ENCODE peak calls at places on chromosomes 3 and 15, in eight cellular contexts. One of them, this sample, is unnamed.

GRCh38 chr15:70539912-70540520 is 223.3 kb downstream of the UACA start:
- DNase-seq in fibroblast of pulmonary artery: no peak
- DNase-seq in fibroblast of mammary gland: no peak
- DNase-seq in stomach: no peak
- DNase-seq in progenitor cell of endocrine pancreas: no peak
- DNase-seq in breast epithelium: no peak
- DNase-seq in cardiac muscle cell: no peak
- DNase-seq in AG10803: no peak
- DNase-seq in this sample: no peak

GRCh38 chr3:120601554-120601953 is 5.4 kb downstream of the NDUFB4 start:
- DNase-seq in fibroblast of pulmonary artery: no peak
- DNase-seq in fibroblast of mammary gland: no peak
- DNase-seq in stomach: no peak
- DNase-seq in progenitor cell of endocrine pancreas: no peak
- DNase-seq in breast epithelium: no peak
- DNase-seq in cardiac muscle cell: no peak
- DNase-seq in AG10803: no peak
- DNase-seq in this sample: peak

GRCh38 chr15:74773731-74774252 is 8.1 kb upstream of the CSK start:
- DNase-seq in fibroblast of pulmonary artery: no peak
- DNase-seq in fibroblast of mammary gland: no peak
- DNase-seq in stomach: no peak
- DNase-seq in progenitor cell of endocrine pancreas: no peak
- DNase-seq in breast epithelium: no peak
- DNase-seq in cardiac muscle cell: peak
- DNase-seq in AG10803: no peak
- DNase-seq in this sample: peak

GRCh38 chr15:62979252-62979651 is 63.3 kb upstream of the TPM1 start:
- DNase-seq in fibroblast of pulmonary artery: peak
- DNase-seq in fibroblast of mammary gland: no peak
- DNase-seq in stomach: no peak
- DNase-seq in progenitor cell of endocrine pancreas: no peak
- DNase-seq in breast epithelium: no peak
- DNase-seq in cardiac muscle cell: no peak
- DNase-seq in AG10803: no peak
- DNase-seq in this sample: no peak

GRCh38 chr15:32993285-32993684 is 201.2 kb downstream of the FMN1 start:
- DNase-seq in fibroblast of pulmonary artery: peak
- DNase-seq in fibroblast of mammary gland: peak
- DNase-seq in stomach: no peak
- DNase-seq in progenitor cell of endocrine pancreas: no peak
- DNase-seq in breast epithelium: no peak
- DNase-seq in cardiac muscle cell: peak
- DNase-seq in AG10803: peak
- DNase-seq in this sample: no peak

GRCh38 chr3:71097557-71097956 is 486.0 kb downstream of the FOXP1 start:
- DNase-seq in fibroblast of pulmonary artery: no peak
- DNase-seq in fibroblast of mammary gland: no peak
- DNase-seq in stomach: no peak
- DNase-seq in progenitor cell of endocrine pancreas: no peak
- DNase-seq in breast epithelium: no peak
- DNase-seq in cardiac muscle cell: no peak
- DNase-seq in AG10803: no peak
- DNase-seq in this sample: no peak

GRCh38 chr15:90913398-90913944 is 10.4 kb downstream of the MAN2A2 start:
- DNase-seq in fibroblast of pulmonary artery: no peak
- DNase-seq in fibroblast of mammary gland: no peak
- DNase-seq in stomach: no peak
- DNase-seq in progenitor cell of endocrine pancreas: no peak
- DNase-seq in breast epithelium: no peak
- DNase-seq in cardiac muscle cell: no peak
- DNase-seq in AG10803: no peak
- DNase-seq in this sample: peak

GRCh38 chr3:50617096-50617791 is at the start of gene MAPKAPK3:
- DNase-seq in fibroblast of pulmonary artery: no peak
- DNase-seq in fibroblast of mammary gland: no peak
- DNase-seq in stomach: peak
- DNase-seq in progenitor cell of endocrine pancreas: no peak
- DNase-seq in breast epithelium: no peak
- DNase-seq in cardiac muscle cell: peak
- DNase-seq in AG10803: no peak
- DNase-seq in this sample: peak

GRCh38 chr3:65927576-65927975 is 111.1 kb downstream of the MAGI1 start:
- DNase-seq in fibroblast of pulmonary artery: no peak
- DNase-seq in fibroblast of mammary gland: peak
- DNase-seq in stomach: peak
- DNase-seq in progenitor cell of endocrine pancreas: no peak
- DNase-seq in breast epithelium: peak
- DNase-seq in cardiac muscle cell: no peak
- DNase-seq in AG10803: peak
- DNase-seq in this sample: no peak

GRCh38 chr15:62444104-62445027 is 279.3 kb upstream of the C2CD4B start:
- DNase-seq in fibroblast of pulmonary artery: peak
- DNase-seq in fibroblast of mammary gland: peak
- DNase-seq in stomach: no peak
- DNase-seq in progenitor cell of endocrine pancreas: no peak
- DNase-seq in breast epithelium: no peak
- DNase-seq in cardiac muscle cell: peak
- DNase-seq in AG10803: peak
- DNase-seq in this sample: peak

GRCh38 chr3:10399634-10400033 is 78.7 kb upstream of the SEC13 start:
- DNase-seq in fibroblast of pulmonary artery: no peak
- DNase-seq in fibroblast of mammary gland: no peak
- DNase-seq in stomach: no peak
- DNase-seq in progenitor cell of endocrine pancreas: no peak
- DNase-seq in breast epithelium: no peak
- DNase-seq in cardiac muscle cell: no peak
- DNase-seq in AG10803: no peak
- DNase-seq in this sample: no peak

GRCh38 chr3:10400749-10401495 is 80.0 kb upstream of the SEC13 start:
- DNase-seq in fibroblast of pulmonary artery: no peak
- DNase-seq in fibroblast of mammary gland: no peak
- DNase-seq in stomach: no peak
- DNase-seq in progenitor cell of endocrine pancreas: no peak
- DNase-seq in breast epithelium: no peak
- DNase-seq in cardiac muscle cell: no peak
- DNase-seq in AG10803: no peak
- DNase-seq in this sample: peak

GRCh38 chr3:10401990-10402761 is 81.3 kb upstream of the SEC13 start:
- DNase-seq in fibroblast of pulmonary artery: no peak
- DNase-seq in fibroblast of mammary gland: no peak
- DNase-seq in stomach: no peak
- DNase-seq in progenitor cell of endocrine pancreas: no peak
- DNase-seq in breast epithelium: no peak
- DNase-seq in cardiac muscle cell: no peak
- DNase-seq in AG10803: no peak
- DNase-seq in this sample: peak

GRCh38 chr3:10398341-10398740 is 77.4 kb upstream of the SEC13 start:
- DNase-seq in fibroblast of pulmonary artery: no peak
- DNase-seq in fibroblast of mammary gland: no peak
- DNase-seq in stomach: no peak
- DNase-seq in progenitor cell of endocrine pancreas: no peak
- DNase-seq in breast epithelium: no peak
- DNase-seq in cardiac muscle cell: no peak
- DNase-seq in AG10803: no peak
- DNase-seq in this sample: peak

DNA sequence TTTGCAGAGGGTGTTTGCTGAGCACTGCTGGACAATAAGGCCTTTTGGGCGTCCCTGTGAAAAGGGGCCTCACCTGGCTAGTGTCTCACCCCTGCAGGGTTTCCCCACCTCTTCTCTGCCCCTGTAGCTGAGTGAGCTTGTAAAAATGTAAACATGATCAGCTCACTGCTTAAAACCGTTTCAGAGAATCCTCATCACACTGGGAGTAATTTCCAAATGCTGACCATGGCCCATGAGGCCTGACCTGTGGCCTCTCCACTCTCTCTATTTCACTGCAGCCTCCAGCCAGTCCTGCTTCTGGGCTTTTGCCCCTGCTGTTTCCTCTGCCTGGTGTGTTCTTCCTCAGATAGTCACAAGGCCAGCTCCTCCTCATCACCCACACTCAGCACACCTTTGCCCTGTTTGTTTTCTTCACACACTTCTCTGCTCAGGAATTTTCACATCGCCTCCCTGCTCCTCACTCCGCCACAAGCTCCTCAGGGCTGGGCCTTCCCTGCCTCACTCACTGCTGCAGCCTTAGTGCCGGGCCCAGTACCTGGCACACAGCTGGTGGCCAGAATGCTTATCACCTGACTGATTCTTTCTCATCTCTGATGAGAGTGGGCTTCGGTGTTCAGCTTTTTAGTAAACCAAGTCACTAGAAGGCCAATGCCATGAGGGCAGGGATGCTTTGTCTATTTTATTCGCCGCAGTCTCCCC is 79.3 kb upstream of the SEC13 start:
- DNase-seq in fibroblast of pulmonary artery: no peak
- DNase-seq in fibroblast of mammary gland: no peak
- DNase-seq in stomach: no peak
- DNase-seq in progenitor cell of endocrine pancreas: no peak
- DNase-seq in breast epithelium: no peak
- DNase-seq in cardiac muscle cell: no peak
- DNase-seq in AG10803: no peak
- DNase-seq in this sample: peak
- TF ChIP-seq CTCF in fibroblast of pulmonary artery: no peak
- TF ChIP-seq CTCF in fibroblast of mammary gland: no peak
- TF ChIP-seq CTCF in stomach: no peak
- TF ChIP-seq CTCF in progenitor cell of endocrine pancreas: peak
- TF ChIP-seq CTCF in breast epithelium: no peak
- TF ChIP-seq CTCF in cardiac muscle cell: no peak
- TF ChIP-seq CTCF in AG10803: no peak
- TF ChIP-seq CTCF in this sample: no peak

GRCh38 chr3:133757701-133758319 is 11.6 kb downstream of the TF start:
- DNase-seq in fibroblast of pulmonary artery: no peak
- DNase-seq in fibroblast of mammary gland: no peak
- DNase-seq in stomach: no peak
- DNase-seq in progenitor cell of endocrine pancreas: no peak
- DNase-seq in breast epithelium: no peak
- DNase-seq in cardiac muscle cell: no peak
- DNase-seq in AG10803: no peak
- DNase-seq in this sample: no peak

GRCh38 chr3:133759740-133760069 is 13.5 kb downstream of the TF start:
- DNase-seq in fibroblast of pulmonary artery: no peak
- DNase-seq in fibroblast of mammary gland: no peak
- DNase-seq in stomach: no peak
- DNase-seq in progenitor cell of endocrine pancreas: no peak
- DNase-seq in breast epithelium: no peak
- DNase-seq in cardiac muscle cell: no peak
- DNase-seq in AG10803: no peak
- DNase-seq in this sample: no peak

GRCh38 chr3:133760916-133761315 is 14.7 kb downstream of the TF start:
- DNase-seq in fibroblast of pulmonary artery: no peak
- DNase-seq in fibroblast of mammary gland: no peak
- DNase-seq in stomach: no peak
- DNase-seq in progenitor cell of endocrine pancreas: no peak
- DNase-seq in breast epithelium: no peak
- DNase-seq in cardiac muscle cell: no peak
- DNase-seq in AG10803: no peak
- DNase-seq in this sample: no peak

GRCh38 chr3:133756716-133757694 is 10.8 kb downstream of the TF start:
- DNase-seq in fibroblast of pulmonary artery: no peak
- DNase-seq in fibroblast of mammary gland: no peak
- DNase-seq in stomach: no peak
- DNase-seq in progenitor cell of endocrine pancreas: no peak
- DNase-seq in breast epithelium: no peak
- DNase-seq in cardiac muscle cell: no peak
- DNase-seq in AG10803: no peak
- DNase-seq in this sample: no peak

GRCh38 chr3:133758969-133759739 is 13.0 kb downstream of the TF start:
- DNase-seq in fibroblast of pulmonary artery: no peak
- DNase-seq in fibroblast of mammary gland: no peak
- DNase-seq in stomach: no peak
- DNase-seq in progenitor cell of endocrine pancreas: no peak
- DNase-seq in breast epithelium: no peak
- DNase-seq in cardiac muscle cell: no peak
- DNase-seq in AG10803: no peak
- DNase-seq in this sample: no peak
- TF ChIP-seq CTCF in fibroblast of pulmonary artery: no peak
- TF ChIP-seq CTCF in fibroblast of mammary gland: no peak
- TF ChIP-seq CTCF in stomach: no peak
- TF ChIP-seq CTCF in progenitor cell of endocrine pancreas: no peak
- TF ChIP-seq CTCF in breast epithelium: no peak
- TF ChIP-seq CTCF in cardiac muscle cell: no peak
- TF ChIP-seq CTCF in AG10803: no peak
- TF ChIP-seq CTCF in this sample: no peak

DNA sequence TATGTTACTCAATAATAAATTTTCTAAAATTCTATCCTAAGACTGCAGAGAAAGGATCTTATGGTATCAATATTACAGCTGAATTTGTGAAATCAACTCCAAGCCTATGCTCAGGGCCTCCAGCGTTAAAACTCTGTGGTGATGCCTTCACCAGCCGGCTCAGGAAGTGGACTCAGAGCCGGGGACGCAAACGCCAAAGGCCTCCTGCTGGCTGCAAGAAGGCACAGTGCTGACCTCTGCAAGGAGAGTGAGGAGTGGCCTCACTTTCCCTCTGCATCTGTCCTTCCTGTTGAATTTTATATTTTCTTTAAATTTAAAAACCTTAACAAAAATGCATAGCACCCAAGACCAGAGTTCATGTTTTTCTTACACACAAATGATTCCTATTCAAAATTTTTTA is 48.5 kb downstream of the HERC2 start:
- DNase-seq in fibroblast of pulmonary artery: peak
- DNase-seq in fibroblast of mammary gland: peak
- DNase-seq in stomach: no peak
- DNase-seq in progenitor cell of endocrine pancreas: no peak
- DNase-seq in breast epithelium: no peak
- DNase-seq in cardiac muscle cell: peak
- DNase-seq in AG10803: no peak
- DNase-seq in this sample: peak
- TF ChIP-seq CTCF in fibroblast of pulmonary artery: peak
- TF ChIP-seq CTCF in fibroblast of mammary gland: no peak
- TF ChIP-seq CTCF in stomach: no peak
- TF ChIP-seq CTCF in progenitor cell of endocrine pancreas: peak
- TF ChIP-seq CTCF in breast epithelium: no peak
- TF ChIP-seq CTCF in cardiac muscle cell: peak
- TF ChIP-seq CTCF in AG10803: no peak
- TF ChIP-seq CTCF in this sample: peak

GRCh38 chr3:68878962-68879361 is 53.4 kb downstream of the TAFA4 start:
- DNase-seq in fibroblast of pulmonary artery: no peak
- DNase-seq in fibroblast of mammary gland: no peak
- DNase-seq in stomach: no peak
- DNase-seq in progenitor cell of endocrine pancreas: no peak
- DNase-seq in breast epithelium: no peak
- DNase-seq in cardiac muscle cell: no peak
- DNase-seq in AG10803: no peak
- DNase-seq in this sample: no peak

GRCh38 chr3:68874551-68875348 is 57.6 kb downstream of the TAFA4 start:
- DNase-seq in fibroblast of pulmonary artery: no peak
- DNase-seq in fibroblast of mammary gland: no peak
- DNase-seq in stomach: no peak
- DNase-seq in progenitor cell of endocrine pancreas: no peak
- DNase-seq in breast epithelium: no peak
- DNase-seq in cardiac muscle cell: no peak
- DNase-seq in AG10803: no peak
- DNase-seq in this sample: no peak

GRCh38 chr3:68876112-68876713 is 56.1 kb downstream of the TAFA4 start:
- DNase-seq in fibroblast of pulmonary artery: peak
- DNase-seq in fibroblast of mammary gland: peak
- DNase-seq in stomach: no peak
- DNase-seq in progenitor cell of endocrine pancreas: no peak
- DNase-seq in breast epithelium: no peak
- DNase-seq in cardiac muscle cell: peak
- DNase-seq in AG10803: peak
- DNase-seq in this sample: no peak

GRCh38 chr3:68880632-68881031 is 51.7 kb downstream of the TAFA4 start:
- DNase-seq in fibroblast of pulmonary artery: no peak
- DNase-seq in fibroblast of mammary gland: no peak
- DNase-seq in stomach: no peak
- DNase-seq in progenitor cell of endocrine pancreas: no peak
- DNase-seq in breast epithelium: no peak
- DNase-seq in cardiac muscle cell: no peak
- DNase-seq in AG10803: no peak
- DNase-seq in this sample: no peak

GRCh38 chr3:68878322-68878721 is 54.0 kb downstream of the TAFA4 start:
- DNase-seq in fibroblast of pulmonary artery: peak
- DNase-seq in fibroblast of mammary gland: peak
- DNase-seq in stomach: no peak
- DNase-seq in progenitor cell of endocrine pancreas: no peak
- DNase-seq in breast epithelium: no peak
- DNase-seq in cardiac muscle cell: peak
- DNase-seq in AG10803: peak
- DNase-seq in this sample: no peak
- TF ChIP-seq CTCF in fibroblast of pulmonary artery: peak
- TF ChIP-seq CTCF in fibroblast of mammary gland: peak
- TF ChIP-seq CTCF in stomach: no peak
- TF ChIP-seq CTCF in progenitor cell of endocrine pancreas: peak
- TF ChIP-seq CTCF in breast epithelium: no peak
- TF ChIP-seq CTCF in cardiac muscle cell: peak
- TF ChIP-seq CTCF in AG10803: peak
- TF ChIP-seq CTCF in this sample: peak

This sample was measured in osteoblast.